ENCODE peak calls at places on chromosomes 2 and 18, in four cellular contexts. Q is ascending aorta, P is body of pancreas, O is fibroblast of lung. G is an unnamed sample.

GRCh38 chr2:188534875-188535274 is 243.2 kb downstream of the GULP1 start:
- DNase-seq in O (no peak), P (no peak), Q (no peak), G (no peak)

GRCh38 chr18:44098551-44099098 is 582.1 kb upstream of the SETBP1 start:
- DNase-seq in P (peak; percentile 10), O (peak; percentile 50), Q (no peak), G (no peak)

GRCh38 chr2:153601812-153602211 is 123.2 kb upstream of the RPRM start:
- DNase-seq in O (no peak), Q (no peak), P (no peak), G (no peak)

GRCh38 chr2:201070966-201071304 is 536 bp downstream of the HYCC2 start:
- DNase-seq in Q (no peak), P (no peak), O (peak; percentile 10), G (no peak)

GRCh38 chr2:210517169-210517693 is 39.2 kb upstream of the CPS1 start:
- DNase-seq in O (no peak), P (no peak), Q (no peak), G (no peak)

GRCh38 chr2:176494949-176495353 is 225.7 kb downstream of the MTX2 start:
- DNase-seq in P (peak; percentile 31), O (no peak), Q (peak; percentile 76), G (peak; percentile 76)

GRCh38 chr2:26988165-26988879 is 17.9 kb downstream of the MAPRE3 start:
- DNase-seq in O (peak; percentile 94), Q (no peak), P (no peak), G (no peak)

GRCh38 chr2:111116843-111117665 is 3.7 kb upstream of the BCL2L11 start:
- DNase-seq in Q (peak; percentile 82), P (peak; percentile 85), O (peak; percentile 67), G (peak; percentile 52)

GRCh38 chr2:46770622-46771021 is 145.0 kb downstream of the MCFD2 start:
- DNase-seq in O (peak; percentile 91), P (no peak), Q (no peak), G (no peak)

GRCh38 chr18:623760-624620 is 27.2 kb downstream of the CLUL1 start:
- DNase-seq in O (peak; percentile 58), Q (no peak), P (peak; percentile 87), G (peak; percentile 85)

GRCh38 chr18:11025671-11026070 is 123.7 kb downstream of the PIEZO2 start:
- DNase-seq in Q (no peak), P (no peak), O (no peak), G (no peak)

GRCh38 chr18:26133652-26134051 is at the start of gene PSMA8:
- DNase-seq in Q (no peak), P (peak; percentile 18), O (no peak), G (no peak)

GRCh38 chr2:27721335-27721734 is 50.2 kb upstream of the MRPL33 start:
- DNase-seq in P (no peak), O (peak; percentile 13), Q (no peak), G (no peak)

GRCh38 chr2:229765721-229766120 is 51.4 kb upstream of the DNER start:
- DNase-seq in O (no peak), Q (no peak), P (no peak), G (no peak)

GRCh38 chr2:229761663-229762062 is 47.3 kb upstream of the DNER start:
- DNase-seq in O (no peak), Q (no peak), P (no peak), G (no peak)
- H3K27ac ChIP-seq in O (no peak overlapping the region), Q (no peak overlapping the region), P (no peak overlapping the region), G (no peak overlapping the region)

GRCh38 chr2:101734511-101735165 is 37.1 kb downstream of the MAP4K4 start:
- DNase-seq in O (no peak), P (no peak), Q (no peak), G (no peak)

GRCh38 chr2:101736861-101737291 is 39.4 kb downstream of the MAP4K4 start:
- DNase-seq in O (peak; percentile 77), P (no peak), Q (no peak), G (no peak)

GRCh38 chr2:101733257-101733993 is 35.9 kb downstream of the MAP4K4 start:
- DNase-seq in O (no peak), Q (no peak), P (no peak), G (no peak)

GRCh38 chr2:101736233-101736632 is 38.7 kb downstream of the MAP4K4 start:
- DNase-seq in Q (no peak), P (no peak), O (no peak), G (no peak)

DNA sequence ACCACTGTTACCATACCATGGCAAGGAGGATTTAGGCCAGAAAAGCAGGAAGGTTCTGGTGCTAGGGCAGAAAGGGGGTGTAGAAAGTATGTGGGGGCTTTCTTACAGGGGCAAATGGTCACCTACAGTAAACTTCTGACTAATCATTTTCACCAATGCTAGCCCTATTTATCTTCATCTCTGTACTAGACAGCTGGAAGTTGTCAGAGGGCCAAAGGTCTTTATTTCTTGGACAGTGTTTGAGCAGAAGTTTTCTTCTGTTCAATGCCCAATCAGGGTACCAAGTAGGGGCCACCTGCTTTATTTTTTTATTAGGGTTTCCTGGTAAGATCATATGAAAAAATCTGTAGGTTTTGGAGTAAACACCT is 37.6 kb downstream of the MAP4K4 start:
- DNase-seq in Q (no peak), O (no peak), P (no peak), G (no peak)
- H3K27ac ChIP-seq in Q (no peak overlapping the region), O (no peak overlapping the region), P (no peak overlapping the region), G (no peak overlapping the region)

DNA sequence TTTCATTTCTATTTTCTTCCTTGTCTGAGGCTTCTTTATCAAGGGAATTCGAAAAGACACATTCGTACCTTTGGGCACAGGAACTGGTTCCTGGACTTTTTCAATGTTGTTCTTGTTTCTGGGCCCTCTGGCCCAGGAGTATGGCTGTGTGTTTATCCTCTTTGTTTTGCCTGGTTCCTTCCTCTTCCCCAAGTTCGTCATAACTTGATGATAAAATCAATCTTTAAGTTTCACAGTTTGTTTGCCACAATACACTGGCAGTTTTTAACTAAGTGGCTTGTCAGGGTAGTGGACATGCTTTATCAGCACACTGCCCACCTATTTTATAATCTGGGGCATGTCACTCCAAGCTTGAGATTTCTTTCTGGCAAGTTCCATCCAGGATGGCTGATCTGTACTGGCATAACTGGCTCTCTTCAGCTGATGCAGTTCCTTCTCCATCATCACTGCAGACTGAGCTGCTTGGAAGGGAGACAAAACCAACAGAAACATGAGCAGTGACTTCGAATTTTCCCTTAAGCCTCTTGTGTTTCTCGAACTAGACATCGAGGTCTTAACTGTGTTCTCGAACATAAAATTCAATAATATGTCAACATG is 63.4 kb upstream of the MGAT4A start:
- DNase-seq in Q (peak; percentile 63), P (no peak), O (no peak), G (no peak)
- H3K27ac ChIP-seq in Q (peak overlapping the region; percentile 56), P (no peak overlapping the region), O (no peak overlapping the region), G (no peak overlapping the region)

GRCh38 chr2:132873738-132874137 is 203.7 kb upstream of the LYPD1 start:
- DNase-seq in P (no peak), O (no peak), Q (no peak), G (no peak)

GRCh38 chr2:132877923-132878322 is 207.9 kb upstream of the LYPD1 start:
- DNase-seq in P (no peak), O (no peak), Q (no peak), G (no peak)

GRCh38 chr2:132881540-132881939 is 211.5 kb upstream of the LYPD1 start:
- DNase-seq in P (no peak), O (no peak), Q (no peak), G (no peak)

GRCh38 chr2:132875193-132875592 is 205.2 kb upstream of the LYPD1 start:
- DNase-seq in O (no peak), P (no peak), Q (no peak), G (no peak)

DNA sequence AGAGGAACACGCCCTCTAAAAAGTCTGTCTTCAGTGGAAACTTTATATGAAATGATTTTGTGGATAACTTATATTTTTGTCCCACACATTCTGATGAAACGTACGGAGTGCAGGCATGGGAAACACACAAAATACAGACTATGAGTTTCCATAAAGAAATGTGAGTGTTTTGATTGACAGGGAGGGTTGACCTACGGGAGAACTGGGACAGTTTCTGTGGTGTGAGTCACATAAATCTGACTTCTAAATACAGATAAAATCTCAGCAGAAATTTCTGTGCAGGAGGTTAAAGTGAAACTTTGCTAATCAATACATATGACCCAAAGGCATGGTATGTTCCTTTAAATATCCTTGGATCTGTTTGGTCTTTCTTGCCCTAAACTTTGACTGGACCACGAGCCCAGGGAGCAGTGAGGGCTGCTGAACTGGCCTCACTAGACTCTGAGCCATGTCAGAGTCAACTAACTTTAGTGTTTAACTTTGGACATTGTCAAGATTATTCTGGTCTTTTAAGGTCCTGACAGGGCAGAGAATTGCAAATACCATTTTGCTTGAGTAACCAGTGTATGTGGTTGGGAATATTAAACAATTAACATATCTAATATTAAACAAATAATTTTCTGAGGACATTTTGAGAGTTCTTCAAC is 206.9 kb upstream of the LYPD1 start:
- DNase-seq in P (no peak), O (no peak), Q (no peak), G (no peak)
- H3K27ac ChIP-seq in P (no peak overlapping the region), O (no peak overlapping the region), Q (no peak overlapping the region), G (no peak overlapping the region)

GRCh38 chr2:237181844-237182243 is 96.2 kb downstream of the COPS8 start:
- DNase-seq in Q (no peak), O (peak; percentile 95), P (no peak), G (no peak)
- H3K27ac ChIP-seq in Q (no peak overlapping the region), O (peak overlapping the region; percentile 76), P (no peak overlapping the region), G (peak overlapping the region; percentile 54)

GRCh38 chr18:22346342-22346967 is 71.3 kb downstream of the CTAGE1 start:
- DNase-seq in Q (peak; percentile 88), O (peak; percentile 81), P (peak; percentile 74), G (no peak)
- H3K27ac ChIP-seq in Q (peak overlapping the region; percentile 97), O (no peak overlapping the region), P (peak overlapping the region; percentile 71), G (no peak overlapping the region)

GRCh38 chr2:63660060-63660459 is 71.3 kb downstream of the MDH1 start:
- DNase-seq in P (no peak), O (no peak), Q (no peak), G (no peak)

GRCh38 chr2:63665091-63665490 is 76.3 kb downstream of the MDH1 start:
- DNase-seq in O (no peak), Q (no peak), P (no peak), G (no peak)

GRCh38 chr2:63663013-63663864 is 74.5 kb downstream of the MDH1 start:
- DNase-seq in Q (no peak), P (no peak), O (peak; percentile 26), G (no peak)

GRCh38 chr2:63661076-63661475 is 72.3 kb downstream of the MDH1 start:
- DNase-seq in P (no peak), O (peak; percentile 91), Q (no peak), G (no peak)

GRCh38 chr2:63662028-63662804 is 73.5 kb downstream of the MDH1 start:
- DNase-seq in Q (no peak), P (no peak), O (peak; percentile 61), G (no peak)
- H3K27ac ChIP-seq in Q (no peak overlapping the region), P (no peak overlapping the region), O (no peak overlapping the region), G (no peak overlapping the region)

GRCh38 chr2:240565267-240566202 is 2.7 kb upstream of the RNPEPL1 start:
- DNase-seq in P (peak; percentile 74), Q (peak; percentile 90), O (peak; percentile 71), G (no peak)
- H3K27ac ChIP-seq in P (peak overlapping the region; percentile 85), Q (peak overlapping the region; percentile 54), O (peak overlapping the region; percentile 27), G (peak overlapping the region; percentile 86)

GRCh38 chr2:226187126-226187525 is 612.5 kb downstream of the IRS1 start:
- DNase-seq in O (peak; percentile 63), P (no peak), Q (no peak), G (no peak)
- H3K27ac ChIP-seq in O (peak overlapping the region; percentile 95), P (no peak overlapping the region), Q (no peak overlapping the region), G (no peak overlapping the region)

G was measured in tibial nerve.